ENCODE peak calls at places on chromosome 20, in four cellular contexts. M, X, A and W are unnamed samples.
A peak's percentile ranks its signal among the peaks of the same experiment; 100 is the strongest.

GRCh38 chr20:4726710-4727391 is 5.1 kb downstream of the PRND start:
- DNase-seq in M (peak; percentile 82), X (no peak), A (no peak), W (peak; percentile 42)

GRCh38 chr20:11391591-11391990 is 526.1 kb upstream of the BTBD3 start:
- DNase-seq in M (peak; percentile 71), X (no peak), A (no peak), W (no peak)

GRCh38 chr20:24473435-24473834 is 4.0 kb downstream of the SYNDIG1 start:
- DNase-seq in M (no peak), X (no peak), A (no peak), W (no peak)

GRCh38 chr20:3464166-3464565 is 6.7 kb upstream of the ATRN start:
- DNase-seq in M (no peak), X (no peak), A (no peak), W (no peak)

GRCh38 chr20:1811621-1812498 is 83.3 kb upstream of the SIRPA start:
- DNase-seq in M (no peak), X (no peak), A (peak; percentile 56), W (no peak)

GRCh38 chr20:5949943-5950270 is 426 bp downstream of the TRMT6 start:
- DNase-seq in M (no peak), X (no peak), A (no peak), W (no peak)

GRCh38 chr20:7094438-7094997 is 327.0 kb downstream of the BMP2 start:
- DNase-seq in M (peak; percentile 44), X (no peak), A (peak; percentile 65), W (peak; percentile 4)

GRCh38 chr20:23995905-23996666 is 7.5 kb upstream of the GGTLC1 start:
- DNase-seq in M (peak; percentile 36), X (peak; percentile 70), A (peak; percentile 57), W (peak; percentile 57)

GRCh38 chr20:14991023-14991422 is 653.6 kb upstream of the FLRT3 start:
- DNase-seq in M (peak; percentile 58), X (no peak), A (no peak), W (no peak)

GRCh38 chr20:60559462-60559861 is 601.2 kb downstream of the CDH26 start:
- DNase-seq in M (no peak), X (no peak), A (peak; percentile 35), W (no peak)

GRCh38 chr20:46683939-46684750 is 5.1 kb downstream of the TP53RK start:
- DNase-seq in M (peak; percentile 83), X (peak; percentile 68), A (peak; percentile 92), W (peak; percentile 79)

GRCh38 chr20:33503564-33503963 is 13.7 kb downstream of the CBFA2T2 start:
- DNase-seq in M (no peak), X (no peak), A (no peak), W (no peak)

GRCh38 chr20:16518784-16519084 is 54.5 kb downstream of the KIF16B start:
- DNase-seq in M (no peak), X (no peak), A (no peak), W (no peak)

GRCh38 chr20:13262302-13262650 is 41.2 kb downstream of the ISM1 start:
- DNase-seq in M (no peak), X (no peak), A (no peak), W (no peak)
- TF ChIP-seq CTCF in M (no peak), X (no peak), A (no peak), W (no peak)

GRCh38 chr20:63692436-63693078 is 3.9 kb upstream of the TNFRSF6B start:
- DNase-seq in M (no peak), X (peak; percentile 41), A (no peak), W (peak; percentile 13)
- H3K4me3 ChIP-seq in M (no peak overlapping the region), X (no peak overlapping the region), A (no peak overlapping the region), W (no peak overlapping the region)

GRCh38 chr20:58822175-58822574 is 28.5 kb downstream of the GNAS-AS1 start:
- DNase-seq in M (no peak), X (no peak), A (peak; percentile 51), W (no peak)
- TF ChIP-seq CTCF in M (no peak), X (peak; percentile 11), A (peak; percentile 63), W (no peak)

GRCh38 chr20:38927902-38928578 is 1.8 kb downstream of the FAM83D start:
- DNase-seq in M (no peak), X (no peak), A (no peak), W (no peak)
- H3K4me3 ChIP-seq in M (peak overlapping the region; percentile 88), X (no peak overlapping the region), A (peak overlapping the region; percentile 94), W (peak overlapping the region; percentile 43)

GRCh38 chr20:61656198-61656597 is 404.1 kb downstream of the CDH4 start:
- DNase-seq in M (no peak), X (no peak), A (no peak), W (no peak)

GRCh38 chr20:61659652-61660346 is 405.9 kb downstream of the TAF4 start:
- DNase-seq in M (no peak), X (no peak), A (no peak), W (no peak)

GRCh38 chr20:61655591-61655990 is 403.5 kb downstream of the CDH4 start:
- DNase-seq in M (no peak), X (peak; percentile 29), A (no peak), W (no peak)

GRCh38 chr20:61658563-61658962 is 406.5 kb downstream of the CDH4 start:
- DNase-seq in M (no peak), X (no peak), A (no peak), W (no peak)

GRCh38 chr20:61657719-61658377 is 405.8 kb downstream of the CDH4 start:
- DNase-seq in M (no peak), X (no peak), A (no peak), W (no peak)
- TF ChIP-seq CTCF in M (no peak), X (no peak), A (no peak), W (no peak)

DNA sequence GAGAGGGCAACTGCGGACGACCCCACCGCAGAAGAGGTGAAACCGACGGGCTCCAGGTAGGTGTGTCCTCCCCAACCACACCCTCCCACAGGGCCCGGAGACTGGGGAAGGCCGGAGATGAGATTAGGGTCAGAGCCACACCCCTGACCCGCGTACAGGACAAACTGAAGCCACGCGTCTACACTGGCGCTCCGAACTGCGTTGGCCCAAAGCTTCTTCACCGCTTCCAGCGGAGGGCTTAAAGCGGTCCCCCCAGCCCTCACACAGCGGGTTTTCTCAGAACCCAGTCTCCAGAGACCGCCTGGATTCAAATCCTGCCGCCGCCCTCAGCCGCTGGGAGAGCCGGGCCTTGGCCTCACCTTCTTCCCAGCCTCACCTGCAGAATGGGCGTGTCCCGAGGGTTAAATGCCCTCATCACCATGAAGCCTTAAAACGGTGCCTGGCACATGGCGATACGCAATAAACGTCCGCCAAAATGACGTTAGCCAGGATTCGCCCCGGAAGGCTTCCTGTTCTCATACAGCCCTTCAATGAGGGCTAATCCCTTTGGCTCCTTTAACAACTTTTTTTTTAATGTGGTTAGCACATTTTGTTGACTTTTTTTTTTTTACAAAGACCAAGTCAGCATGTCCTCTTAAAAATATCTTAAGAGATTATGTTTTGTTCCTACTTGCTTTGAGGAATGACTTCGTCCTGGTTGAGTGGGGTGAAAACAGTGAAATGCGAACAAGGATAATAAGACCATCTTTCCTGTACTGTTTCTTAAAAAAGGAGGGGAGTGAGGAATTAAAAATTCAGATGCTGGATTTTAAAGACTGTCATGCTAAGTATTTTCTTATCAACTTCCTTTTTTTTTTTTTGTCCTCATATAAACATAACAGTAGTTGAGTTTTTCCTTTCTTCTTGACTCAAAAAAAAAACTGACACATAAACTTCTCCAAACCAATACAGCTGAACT is 15.1 kb upstream of the ZNF217 start:
- DNase-seq in M (peak; percentile 92), X (no peak), A (peak; percentile 45), W (no peak)
- H3K4me3 ChIP-seq in M (no peak overlapping the region), X (peak overlapping the region; percentile 4), A (no peak overlapping the region), W (no peak overlapping the region)